ENCODE peak calls at places on chromosomes 11 and 22, in six cellular contexts. One of them, this sample, is unnamed.

GRCh38 chr11:64996327-64996709 is 453 bp downstream of the BATF2 start:
- DNase-seq in mesendoderm: no peak
- DNase-seq in mesenchymal stem cell: no peak
- DNase-seq in H9: no peak
- DNase-seq in neuronal stem cell: no peak
- DNase-seq in H1: no peak
- DNase-seq in this sample: no peak

GRCh38 chr11:96157517-96157873 is 185.5 kb downstream of the MAML2 start:
- DNase-seq in mesendoderm: no peak
- DNase-seq in mesenchymal stem cell: no peak
- DNase-seq in H9: no peak
- DNase-seq in neuronal stem cell: no peak
- DNase-seq in H1: no peak
- DNase-seq in this sample: no peak

GRCh38 chr11:1484716-1485503 is 1.7 kb downstream of the MOB2 start:
- DNase-seq in mesendoderm: no peak
- DNase-seq in mesenchymal stem cell: no peak
- DNase-seq in H9: no peak
- DNase-seq in neuronal stem cell: no peak
- DNase-seq in H1: no peak
- DNase-seq in this sample: no peak

GRCh38 chr22:20174785-20175596 is 24.1 kb upstream of the CCDC188 start:
- DNase-seq in mesendoderm: peak
- DNase-seq in mesenchymal stem cell: no peak
- DNase-seq in H9: no peak
- DNase-seq in neuronal stem cell: no peak
- DNase-seq in H1: no peak
- DNase-seq in this sample: peak

GRCh38 chr22:45830531-45831245 is 146.3 kb downstream of the WNT7B start:
- DNase-seq in mesendoderm: no peak
- DNase-seq in mesenchymal stem cell: peak
- DNase-seq in H9: no peak
- DNase-seq in neuronal stem cell: no peak
- DNase-seq in H1: no peak
- DNase-seq in this sample: peak

GRCh38 chr22:18126606-18127005 is 16.0 kb downstream of the TUBA8 start:
- DNase-seq in mesendoderm: no peak
- DNase-seq in mesenchymal stem cell: no peak
- DNase-seq in H9: no peak
- DNase-seq in neuronal stem cell: no peak
- DNase-seq in H1: no peak
- DNase-seq in this sample: no peak

GRCh38 chr11:16843307-16843706 is 104.9 kb downstream of the C11orf58 start:
- DNase-seq in mesendoderm: no peak
- DNase-seq in mesenchymal stem cell: no peak
- DNase-seq in H9: no peak
- DNase-seq in neuronal stem cell: no peak
- DNase-seq in H1: no peak
- DNase-seq in this sample: no peak

GRCh38 chr22:50630376-50630775 is 2.4 kb upstream of the ARSA start:
- DNase-seq in mesendoderm: no peak
- DNase-seq in mesenchymal stem cell: no peak
- DNase-seq in H9: no peak
- DNase-seq in neuronal stem cell: no peak
- DNase-seq in H1: no peak
- DNase-seq in this sample: no peak

GRCh38 chr11:131284041-131284440 is 86.4 kb upstream of the NTM start:
- DNase-seq in mesendoderm: no peak
- DNase-seq in mesenchymal stem cell: no peak
- DNase-seq in H9: no peak
- DNase-seq in neuronal stem cell: no peak
- DNase-seq in H1: no peak
- DNase-seq in this sample: no peak

GRCh38 chr11:116700586-116701220 is 72.1 kb downstream of the BUD13 start:
- DNase-seq in mesendoderm: no peak
- DNase-seq in mesenchymal stem cell: no peak
- DNase-seq in H9: peak
- DNase-seq in neuronal stem cell: no peak
- DNase-seq in H1: peak
- DNase-seq in this sample: no peak

GRCh38 chr11:44244649-44245308 is 65.2 kb downstream of the ALX4 start:
- DNase-seq in mesendoderm: no peak
- DNase-seq in mesenchymal stem cell: peak
- DNase-seq in H9: no peak
- DNase-seq in neuronal stem cell: no peak
- DNase-seq in H1: no peak
- DNase-seq in this sample: peak

GRCh38 chr11:18259259-18259658 is 6.8 kb upstream of the SAA1 start:
- DNase-seq in mesendoderm: no peak
- DNase-seq in mesenchymal stem cell: no peak
- DNase-seq in H9: no peak
- DNase-seq in neuronal stem cell: no peak
- DNase-seq in H1: no peak
- DNase-seq in this sample: no peak
- H2BK15ac ChIP-seq in mesendoderm: no peak
- H2BK15ac ChIP-seq in mesenchymal stem cell: no peak
- H2BK15ac ChIP-seq in H9: no peak
- H2BK15ac ChIP-seq in neuronal stem cell: no peak
- H2BK15ac ChIP-seq in H1: no peak
- H2BK15ac ChIP-seq in this sample: no peak

GRCh38 chr22:42442746-42443145 is 10.5 kb upstream of the NFAM1 start:
- DNase-seq in mesendoderm: no peak
- DNase-seq in mesenchymal stem cell: no peak
- DNase-seq in H9: no peak
- DNase-seq in neuronal stem cell: no peak
- DNase-seq in H1: no peak
- DNase-seq in this sample: no peak
- H2BK15ac ChIP-seq in mesendoderm: no peak
- H2BK15ac ChIP-seq in mesenchymal stem cell: no peak
- H2BK15ac ChIP-seq in H9: no peak
- H2BK15ac ChIP-seq in neuronal stem cell: no peak
- H2BK15ac ChIP-seq in H1: no peak
- H2BK15ac ChIP-seq in this sample: no peak

GRCh38 chr11:45565589-45565988 is 99.8 kb downstream of the CHST1 start:
- DNase-seq in mesendoderm: no peak
- DNase-seq in mesenchymal stem cell: no peak
- DNase-seq in H9: no peak
- DNase-seq in neuronal stem cell: no peak
- DNase-seq in H1: no peak
- DNase-seq in this sample: no peak
- H2BK15ac ChIP-seq in mesendoderm: no peak
- H2BK15ac ChIP-seq in mesenchymal stem cell: no peak
- H2BK15ac ChIP-seq in H9: no peak
- H2BK15ac ChIP-seq in neuronal stem cell: no peak
- H2BK15ac ChIP-seq in H1: no peak
- H2BK15ac ChIP-seq in this sample: no peak

GRCh38 chr11:329886-330253 is 9.2 kb upstream of the IFITM3 start:
- DNase-seq in mesendoderm: no peak
- DNase-seq in mesenchymal stem cell: no peak
- DNase-seq in H9: no peak
- DNase-seq in neuronal stem cell: no peak
- DNase-seq in H1: no peak
- DNase-seq in this sample: no peak
- H2BK15ac ChIP-seq in mesendoderm: no peak
- H2BK15ac ChIP-seq in mesenchymal stem cell: no peak
- H2BK15ac ChIP-seq in H9: no peak
- H2BK15ac ChIP-seq in neuronal stem cell: peak
- H2BK15ac ChIP-seq in H1: no peak
- H2BK15ac ChIP-seq in this sample: no peak

DNA sequence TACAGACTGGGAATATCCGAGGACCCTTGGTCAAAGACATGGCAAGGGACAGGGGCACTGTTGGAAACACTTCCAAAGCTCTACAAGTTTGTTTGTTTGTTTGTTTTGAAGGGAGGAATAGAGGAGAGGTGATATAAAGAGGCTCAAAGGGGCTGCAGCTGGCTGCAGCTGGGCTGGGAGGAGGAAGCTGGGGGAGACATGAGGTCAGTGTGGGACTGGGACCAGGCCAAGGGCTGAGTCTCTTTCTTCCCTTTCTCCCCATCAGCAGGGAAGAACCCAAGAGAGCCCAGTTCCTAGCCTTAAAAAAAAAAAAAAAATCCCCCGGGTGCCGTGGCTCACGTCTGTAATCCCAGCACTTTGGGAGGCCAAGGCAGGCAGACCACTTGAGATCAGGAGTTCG is 5.0 kb downstream of the RHOG start:
- DNase-seq in mesendoderm: no peak
- DNase-seq in mesenchymal stem cell: no peak
- DNase-seq in H9: no peak
- DNase-seq in neuronal stem cell: no peak
- DNase-seq in H1: no peak
- DNase-seq in this sample: no peak
- H2BK15ac ChIP-seq in mesendoderm: no peak
- H2BK15ac ChIP-seq in mesenchymal stem cell: no peak
- H2BK15ac ChIP-seq in H9: no peak
- H2BK15ac ChIP-seq in neuronal stem cell: no peak
- H2BK15ac ChIP-seq in H1: no peak
- H2BK15ac ChIP-seq in this sample: no peak

This sample was measured in IMR-90.